ENCODE peak calls at places on chromosomes 3 and 15, in eight cellular contexts. Y is Peyer's patch, G is GM03348, E is fibroblast of pulmonary artery, F is NCI-H226, A is fibroblast of the aortic adventitia, R is lower leg skin, H is T-helper 2 cell. L is an unnamed sample.

GRCh38 chr15:71252036-71252898 is 137.0 kb downstream of the THSD4 start:
- DNase-seq in Y (peak), G (no peak), E (peak), F (peak), A (peak), R (no peak), H (no peak), L (peak)

GRCh38 chr3:45966969-45967640 is 23.8 kb downstream of the CXCR6 start:
- DNase-seq in Y (no peak), G (no peak), E (no peak), F (no peak), A (no peak), R (no peak), H (no peak), L (no peak)

GRCh38 chr15:41980654-41981323 is 8.4 kb upstream of the EHD4 start:
- DNase-seq in Y (no peak), G (no peak), E (peak), F (no peak), A (peak), R (no peak), H (no peak), L (no peak)

GRCh38 chr3:127690106-127690505 is 17.4 kb downstream of the ABTB1 start:
- DNase-seq in Y (peak), G (peak), E (peak), F (peak), A (peak), R (no peak), H (no peak), L (no peak)

GRCh38 chr15:26773917-26774316 is 1.1 kb upstream of the GABRB3 start:
- DNase-seq in Y (no peak), G (no peak), E (no peak), F (no peak), A (no peak), R (no peak), H (no peak), L (no peak)

GRCh38 chr3:39107056-39107873 is at the start of the genes GORASP1 and TTC21A:
- DNase-seq in Y (peak), G (peak), E (peak), F (peak), A (peak), R (peak), H (peak), L (peak)

GRCh38 chr3:112122870-112123269 is 10.2 kb downstream of the GCSAM start:
- DNase-seq in Y (no peak), G (no peak), E (no peak), F (no peak), A (no peak), R (no peak), H (no peak), L (no peak)

GRCh38 chr15:61227269-61228024 is 1.7 kb downstream of the RORA start:
- DNase-seq in Y (no peak), G (peak), E (peak), F (peak), A (peak), R (no peak), H (no peak), L (peak)

GRCh38 chr3:150925751-150926201 is 20.5 kb upstream of the MINDY4B start:
- DNase-seq in Y (peak), G (peak), E (peak), F (peak), A (no peak), R (no peak), H (peak), L (peak)

GRCh38 chr3:56881035-56881575 is 79.4 kb upstream of the ARHGEF3 start:
- DNase-seq in Y (no peak), G (no peak), E (no peak), F (no peak), A (peak), R (no peak), H (no peak), L (no peak)

GRCh38 chr15:31442203-31443090 is 115.8 kb downstream of the KLF13 start:
- DNase-seq in Y (no peak), G (peak), E (peak), F (peak), A (peak), R (peak), H (no peak), L (no peak)

GRCh38 chr15:63729115-63729884 is 104.4 kb downstream of the HERC1 start:
- DNase-seq in Y (no peak), G (no peak), E (no peak), F (no peak), A (no peak), R (no peak), H (no peak), L (no peak)

GRCh38 chr3:15207836-15208504 is 1.9 kb downstream of the CAPN7 start:
- DNase-seq in Y (no peak), G (no peak), E (no peak), F (no peak), A (no peak), R (no peak), H (no peak), L (no peak)

GRCh38 chr3:77066829-77067228 is 26.9 kb downstream of the ROBO2 start:
- DNase-seq in Y (no peak), G (no peak), E (no peak), F (no peak), A (no peak), R (no peak), H (no peak), L (no peak)

GRCh38 chr3:16884748-16885587 is at the start of gene PLCL2:
- DNase-seq in Y (peak), G (peak), E (peak), F (no peak), A (peak), R (no peak), H (peak), L (peak)

GRCh38 chr3:160140756-160141155 is 84.5 kb upstream of the C3orf80 start:
- DNase-seq in Y (no peak), G (no peak), E (no peak), F (no peak), A (no peak), R (no peak), H (no peak), L (no peak)

GRCh38 chr3:194466761-194467356 is 19.9 kb downstream of the ATP13A3 start:
- DNase-seq in Y (no peak), G (no peak), E (no peak), F (no peak), A (no peak), R (no peak), H (no peak), L (no peak)

GRCh38 chr15:39641187-39641889 is 60.5 kb downstream of the THBS1 start:
- DNase-seq in Y (no peak), G (no peak), E (no peak), F (peak), A (no peak), R (no peak), H (no peak), L (no peak)